ENCODE peak calls at places on chromosomes 16 and 17, in nine cellular contexts. One of them, this sample, is unnamed.

GRCh38 chr16:19601083-19601976 is 45.8 kb downstream of the VPS35L start:
- DNase-seq in HCT116: peak
- DNase-seq in A549: peak
- DNase-seq in ovary: peak
- DNase-seq in heart left ventricle: no peak
- DNase-seq in esophagus squamous epithelium: no peak
- DNase-seq in stomach: no peak
- DNase-seq in uterus: no peak
- DNase-seq in Peyer's patch: no peak
- DNase-seq in this sample: no peak

GRCh38 chr16:75286996-75287395 is 35.6 kb upstream of the BCAR1 start:
- DNase-seq in Peyer's patch: no peak
- DNase-seq in uterus: no peak
- DNase-seq in stomach: no peak
- DNase-seq in HCT116: no peak
- DNase-seq in ovary: no peak
- DNase-seq in A549: no peak
- DNase-seq in heart left ventricle: no peak
- DNase-seq in esophagus squamous epithelium: no peak
- DNase-seq in this sample: no peak

GRCh38 chr16:30004811-30005242 is 6.0 kb downstream of the DOC2A start:
- DNase-seq in heart left ventricle: no peak
- DNase-seq in A549: no peak
- DNase-seq in esophagus squamous epithelium: no peak
- DNase-seq in ovary: no peak
- DNase-seq in Peyer's patch: no peak
- DNase-seq in uterus: no peak
- DNase-seq in stomach: peak
- DNase-seq in HCT116: no peak
- DNase-seq in this sample: no peak

GRCh38 chr16:71969353-71969752 is 30.8 kb downstream of the PKD1L3 start:
- DNase-seq in esophagus squamous epithelium: no peak
- DNase-seq in heart left ventricle: no peak
- DNase-seq in Peyer's patch: no peak
- DNase-seq in ovary: no peak
- DNase-seq in uterus: no peak
- DNase-seq in A549: no peak
- DNase-seq in HCT116: no peak
- DNase-seq in stomach: no peak
- DNase-seq in this sample: no peak

GRCh38 chr16:61862756-61863155 is 173.5 kb downstream of the CDH8 start:
- DNase-seq in ovary: no peak
- DNase-seq in esophagus squamous epithelium: no peak
- DNase-seq in stomach: no peak
- DNase-seq in heart left ventricle: no peak
- DNase-seq in HCT116: no peak
- DNase-seq in Peyer's patch: no peak
- DNase-seq in A549: no peak
- DNase-seq in uterus: no peak
- DNase-seq in this sample: no peak

GRCh38 chr16:69499541-69500255 is 66.1 kb upstream of the NFAT5 start:
- DNase-seq in uterus: no peak
- DNase-seq in stomach: no peak
- DNase-seq in HCT116: no peak
- DNase-seq in esophagus squamous epithelium: no peak
- DNase-seq in A549: no peak
- DNase-seq in heart left ventricle: no peak
- DNase-seq in Peyer's patch: no peak
- DNase-seq in ovary: no peak
- DNase-seq in this sample: no peak

GRCh38 chr17:40552806-40553693 is 12.2 kb downstream of the CCR7 start:
- DNase-seq in heart left ventricle: no peak
- DNase-seq in ovary: no peak
- DNase-seq in HCT116: no peak
- DNase-seq in Peyer's patch: peak
- DNase-seq in esophagus squamous epithelium: no peak
- DNase-seq in stomach: peak
- DNase-seq in uterus: no peak
- DNase-seq in A549: no peak
- DNase-seq in this sample: peak

GRCh38 chr17:60442271-60443201 is 20.2 kb downstream of the CHCT1 start:
- DNase-seq in ovary: no peak
- DNase-seq in esophagus squamous epithelium: no peak
- DNase-seq in uterus: no peak
- DNase-seq in stomach: no peak
- DNase-seq in A549: no peak
- DNase-seq in Peyer's patch: no peak
- DNase-seq in HCT116: no peak
- DNase-seq in heart left ventricle: no peak
- DNase-seq in this sample: no peak

GRCh38 chr17:49407981-49408501 is 6.6 kb downstream of the PHB1 start:
- DNase-seq in stomach: peak
- DNase-seq in heart left ventricle: peak
- DNase-seq in esophagus squamous epithelium: no peak
- DNase-seq in uterus: peak
- DNase-seq in ovary: peak
- DNase-seq in HCT116: peak
- DNase-seq in A549: peak
- DNase-seq in Peyer's patch: peak
- DNase-seq in this sample: peak

GRCh38 chr17:32267690-32268205 is 2.1 kb downstream of the RHBDL3 start:
- DNase-seq in esophagus squamous epithelium: no peak
- DNase-seq in uterus: no peak
- DNase-seq in ovary: no peak
- DNase-seq in HCT116: no peak
- DNase-seq in heart left ventricle: no peak
- DNase-seq in stomach: no peak
- DNase-seq in Peyer's patch: no peak
- DNase-seq in A549: no peak
- DNase-seq in this sample: peak

GRCh38 chr16:25692734-25693508 is 1.2 kb downstream of the HS3ST4 start:
- DNase-seq in Peyer's patch: no peak
- DNase-seq in esophagus squamous epithelium: no peak
- DNase-seq in HCT116: no peak
- DNase-seq in uterus: no peak
- DNase-seq in heart left ventricle: no peak
- DNase-seq in ovary: no peak
- DNase-seq in stomach: no peak
- DNase-seq in A549: no peak
- DNase-seq in this sample: no peak

GRCh38 chr16:20822451-20823128 is 16.3 kb downstream of the REXO5 start:
- DNase-seq in uterus: no peak
- DNase-seq in HCT116: no peak
- DNase-seq in A549: no peak
- DNase-seq in ovary: no peak
- DNase-seq in stomach: no peak
- DNase-seq in heart left ventricle: no peak
- DNase-seq in Peyer's patch: no peak
- DNase-seq in esophagus squamous epithelium: no peak
- DNase-seq in this sample: no peak

GRCh38 chr16:78976212-78976611 is 624.3 kb downstream of the MAF start:
- DNase-seq in Peyer's patch: no peak
- DNase-seq in ovary: no peak
- DNase-seq in esophagus squamous epithelium: no peak
- DNase-seq in stomach: no peak
- DNase-seq in HCT116: no peak
- DNase-seq in uterus: no peak
- DNase-seq in A549: no peak
- DNase-seq in heart left ventricle: no peak
- DNase-seq in this sample: no peak

GRCh38 chr16:87956169-87956770 is 5.0 kb downstream of the BANP start:
- DNase-seq in heart left ventricle: peak
- DNase-seq in Peyer's patch: peak
- DNase-seq in ovary: no peak
- DNase-seq in A549: no peak
- DNase-seq in stomach: no peak
- DNase-seq in HCT116: no peak
- DNase-seq in esophagus squamous epithelium: no peak
- DNase-seq in uterus: no peak
- DNase-seq in this sample: peak

GRCh38 chr17:45043268-45043681 is 8.2 kb downstream of the DCAKD start:
- DNase-seq in ovary: no peak
- DNase-seq in stomach: no peak
- DNase-seq in esophagus squamous epithelium: no peak
- DNase-seq in HCT116: no peak
- DNase-seq in heart left ventricle: peak
- DNase-seq in Peyer's patch: no peak
- DNase-seq in uterus: no peak
- DNase-seq in A549: no peak
- DNase-seq in this sample: no peak

GRCh38 chr16:30032083-30032819 is 1.2 kb upstream of the TLCD3B start:
- DNase-seq in Peyer's patch: peak
- DNase-seq in heart left ventricle: no peak
- DNase-seq in ovary: peak
- DNase-seq in stomach: peak
- DNase-seq in esophagus squamous epithelium: no peak
- DNase-seq in A549: peak
- DNase-seq in HCT116: peak
- DNase-seq in uterus: peak
- DNase-seq in this sample: no peak

GRCh38 chr17:15171433-15172047 is 93.6 kb downstream of the PMP22 start:
- DNase-seq in heart left ventricle: peak
- DNase-seq in uterus: peak
- DNase-seq in A549: peak
- DNase-seq in Peyer's patch: no peak
- DNase-seq in stomach: peak
- DNase-seq in ovary: peak
- DNase-seq in HCT116: peak
- DNase-seq in esophagus squamous epithelium: no peak
- DNase-seq in this sample: peak

GRCh38 chr17:73895157-73895556 is 250.9 kb upstream of the SDK2 start:
- DNase-seq in A549: no peak
- DNase-seq in Peyer's patch: no peak
- DNase-seq in uterus: no peak
- DNase-seq in HCT116: no peak
- DNase-seq in esophagus squamous epithelium: no peak
- DNase-seq in heart left ventricle: no peak
- DNase-seq in stomach: no peak
- DNase-seq in ovary: no peak
- DNase-seq in this sample: no peak

GRCh38 chr17:42266918-42267766 is 9.0 kb downstream of the STAT5B start:
- DNase-seq in HCT116: peak
- DNase-seq in uterus: no peak
- DNase-seq in heart left ventricle: no peak
- DNase-seq in esophagus squamous epithelium: no peak
- DNase-seq in Peyer's patch: no peak
- DNase-seq in A549: peak
- DNase-seq in stomach: no peak
- DNase-seq in ovary: no peak
- DNase-seq in this sample: no peak

GRCh38 chr17:80067393-80067986 is 31.0 kb downstream of the CCDC40 start:
- DNase-seq in uterus: no peak
- DNase-seq in A549: no peak
- DNase-seq in ovary: no peak
- DNase-seq in stomach: no peak
- DNase-seq in HCT116: no peak
- DNase-seq in esophagus squamous epithelium: no peak
- DNase-seq in Peyer's patch: no peak
- DNase-seq in heart left ventricle: no peak
- DNase-seq in this sample: no peak

GRCh38 chr17:80068301-80069160 is 32.1 kb downstream of the CCDC40 start:
- DNase-seq in esophagus squamous epithelium: no peak
- DNase-seq in heart left ventricle: peak
- DNase-seq in uterus: peak
- DNase-seq in Peyer's patch: no peak
- DNase-seq in stomach: peak
- DNase-seq in A549: no peak
- DNase-seq in HCT116: no peak
- DNase-seq in ovary: peak
- DNase-seq in this sample: no peak

GRCh38 chr17:80071116-80071980 is 30.0 kb upstream of the GAA start:
- DNase-seq in ovary: peak
- DNase-seq in Peyer's patch: peak
- DNase-seq in A549: no peak
- DNase-seq in stomach: peak
- DNase-seq in uterus: peak
- DNase-seq in esophagus squamous epithelium: no peak
- DNase-seq in HCT116: no peak
- DNase-seq in heart left ventricle: peak
- DNase-seq in this sample: no peak

GRCh38 chr17:80069886-80070177 is 31.5 kb upstream of the GAA start:
- DNase-seq in HCT116: no peak
- DNase-seq in A549: no peak
- DNase-seq in uterus: peak
- DNase-seq in Peyer's patch: no peak
- DNase-seq in stomach: no peak
- DNase-seq in esophagus squamous epithelium: no peak
- DNase-seq in ovary: no peak
- DNase-seq in heart left ventricle: no peak
- DNase-seq in this sample: no peak

GRCh38 chr17:80070375-80071115 is 30.8 kb upstream of the GAA start:
- DNase-seq in A549: no peak
- DNase-seq in uterus: no peak
- DNase-seq in ovary: peak
- DNase-seq in heart left ventricle: no peak
- DNase-seq in esophagus squamous epithelium: no peak
- DNase-seq in Peyer's patch: no peak
- DNase-seq in HCT116: no peak
- DNase-seq in stomach: no peak
- DNase-seq in this sample: no peak
- H3K4me3 ChIP-seq in A549: no peak
- H3K4me3 ChIP-seq in uterus: peak
- H3K4me3 ChIP-seq in ovary: peak
- H3K4me3 ChIP-seq in heart left ventricle: peak
- H3K4me3 ChIP-seq in esophagus squamous epithelium: no peak
- H3K4me3 ChIP-seq in Peyer's patch: peak
- H3K4me3 ChIP-seq in HCT116: no peak
- H3K4me3 ChIP-seq in stomach: peak
- H3K4me3 ChIP-seq in this sample: peak

GRCh38 chr16:1983544-1984346 is at the start of gene GFER:
- DNase-seq in heart left ventricle: peak
- DNase-seq in esophagus squamous epithelium: no peak
- DNase-seq in HCT116: peak
- DNase-seq in ovary: peak
- DNase-seq in uterus: peak
- DNase-seq in Peyer's patch: peak
- DNase-seq in A549: peak
- DNase-seq in stomach: peak
- DNase-seq in this sample: peak
- TF ChIP-seq POLR2A in heart left ventricle: peak
- TF ChIP-seq POLR2A in esophagus squamous epithelium: no peak
- TF ChIP-seq POLR2A in HCT116: no peak
- TF ChIP-seq POLR2A in ovary: peak
- TF ChIP-seq POLR2A in uterus: peak
- TF ChIP-seq POLR2A in Peyer's patch: peak
- TF ChIP-seq POLR2A in A549: peak
- TF ChIP-seq POLR2A in stomach: no peak
- TF ChIP-seq POLR2A in this sample: peak

GRCh38 chr16:76535-77272 is 1.3 kb upstream of the MPG start:
- DNase-seq in Peyer's patch: peak
- DNase-seq in A549: no peak
- DNase-seq in heart left ventricle: peak
- DNase-seq in esophagus squamous epithelium: no peak
- DNase-seq in stomach: peak
- DNase-seq in ovary: peak
- DNase-seq in uterus: peak
- DNase-seq in HCT116: no peak
- DNase-seq in this sample: no peak
- H3K4me3 ChIP-seq in Peyer's patch: peak
- H3K4me3 ChIP-seq in A549: peak
- H3K4me3 ChIP-seq in heart left ventricle: peak
- H3K4me3 ChIP-seq in esophagus squamous epithelium: no peak
- H3K4me3 ChIP-seq in stomach: peak
- H3K4me3 ChIP-seq in ovary: peak
- H3K4me3 ChIP-seq in uterus: peak
- H3K4me3 ChIP-seq in HCT116: peak
- H3K4me3 ChIP-seq in this sample: peak

GRCh38 chr17:7315570-7316243 is 547 bp upstream of the GPS2 start:
- DNase-seq in Peyer's patch: no peak
- DNase-seq in esophagus squamous epithelium: no peak
- DNase-seq in HCT116: no peak
- DNase-seq in A549: no peak
- DNase-seq in heart left ventricle: no peak
- DNase-seq in uterus: no peak
- DNase-seq in ovary: no peak
- DNase-seq in stomach: peak
- DNase-seq in this sample: peak
- TF ChIP-seq POLR2A in Peyer's patch: no peak
- TF ChIP-seq POLR2A in esophagus squamous epithelium: no peak
- TF ChIP-seq POLR2A in HCT116: no peak
- TF ChIP-seq POLR2A in A549: peak
- TF ChIP-seq POLR2A in heart left ventricle: no peak
- TF ChIP-seq POLR2A in uterus: no peak
- TF ChIP-seq POLR2A in ovary: no peak
- TF ChIP-seq POLR2A in stomach: no peak
- TF ChIP-seq POLR2A in this sample: no peak

This sample was measured in spleen.